ENCODE peak calls at places on chromosomes 16 and 17, in seven cellular contexts. K, W, F, L, P, Y and N are unnamed samples.

GRCh38 chr17:74994440-74994839 is 7.0 kb downstream of the CDR2L start:
- DNase-seq in K (no peak), W (no peak), F (no peak), L (peak), P (no peak), Y (peak), N (no peak)

GRCh38 chr17:3894188-3894587 is 1.3 kb upstream of the CAMKK1 start:
- DNase-seq in K (no peak), W (no peak), F (no peak), L (no peak), P (no peak), Y (no peak), N (no peak)

GRCh38 chr16:10971560-10971961 is 27.2 kb downstream of the CLEC16A start:
- DNase-seq in K (no peak), W (no peak), F (peak), L (peak), P (peak), Y (peak), N (peak)

GRCh38 chr17:18259621-18260331 is 686 bp upstream of the MIEF2 start:
- DNase-seq in K (no peak), W (no peak), F (no peak), L (peak), P (peak), Y (no peak), N (no peak)

GRCh38 chr17:53193044-53193443 is 629.7 kb upstream of the KIF2B start:
- DNase-seq in K (no peak), W (no peak), F (no peak), L (no peak), P (no peak), Y (no peak), N (no peak)

GRCh38 chr16:8655184-8655717 is 19.2 kb upstream of the ABAT start:
- DNase-seq in K (peak), W (no peak), F (no peak), L (peak), P (peak), Y (peak), N (no peak)

GRCh38 chr16:66616169-66616568 is 11.7 kb downstream of the CMTM3 start:
- DNase-seq in K (no peak), W (no peak), F (no peak), L (no peak), P (no peak), Y (no peak), N (no peak)

GRCh38 chr16:11675561-11676511 is 7.6 kb downstream of the SNN start:
- DNase-seq in K (peak), W (peak), F (peak), L (peak), P (peak), Y (no peak), N (no peak)

GRCh38 chr16:72172105-72173034 is at the start of gene PMFBP1:
- DNase-seq in K (no peak), W (no peak), F (peak), L (peak), P (peak), Y (peak), N (peak)

GRCh38 chr17:81990836-81991683 is 13.6 kb downstream of the ASPSCR1 start:
- DNase-seq in K (no peak), W (peak), F (no peak), L (no peak), P (no peak), Y (no peak), N (no peak)

GRCh38 chr17:59572301-59572924 is 7.0 kb downstream of the DHX40 start:
- DNase-seq in K (no peak), W (no peak), F (no peak), L (peak), P (no peak), Y (peak), N (no peak)

GRCh38 chr17:6548578-6549330 is 7.6 kb downstream of the PITPNM3 start:
- DNase-seq in K (peak), W (no peak), F (no peak), L (no peak), P (no peak), Y (no peak), N (no peak)

GRCh38 chr17:29368926-29369325 is 21.2 kb upstream of the TAOK1 start:
- DNase-seq in K (no peak), W (no peak), F (no peak), L (peak), P (no peak), Y (no peak), N (no peak)

GRCh38 chr16:13779676-13780075 is 140.3 kb upstream of the ERCC4 start:
- DNase-seq in K (no peak), W (no peak), F (no peak), L (no peak), P (no peak), Y (no peak), N (peak)

GRCh38 chr17:50133028-50133768 is 3.2 kb upstream of the SAMD14 start:
- DNase-seq in K (no peak), W (peak), F (peak), L (peak), P (peak), Y (no peak), N (no peak)

GRCh38 chr17:67016039-67016762 is 28.2 kb upstream of the CACNG1 start:
- DNase-seq in K (no peak), W (no peak), F (no peak), L (no peak), P (no peak), Y (no peak), N (no peak)

GRCh38 chr17:2929881-2930533 is 133.4 kb downstream of the OR1D5 start:
- DNase-seq in K (peak), W (no peak), F (peak), L (peak), P (peak), Y (peak), N (peak)

GRCh38 chr17:18260332-18261145 is at the start of gene MIEF2:
- DNase-seq in K (peak), W (peak), F (peak), L (peak), P (peak), Y (peak), N (peak)

GRCh38 chr16:49560018-49560830 is 186.6 kb downstream of the C16orf78 start:
- DNase-seq in K (no peak), W (no peak), F (no peak), L (no peak), P (no peak), Y (no peak), N (peak)

GRCh38 chr17:17343160-17343735 is 40.1 kb downstream of the NT5M start:
- DNase-seq in K (peak), W (peak), F (no peak), L (no peak), P (no peak), Y (no peak), N (no peak)

GRCh38 chr16:82753821-82754220 is 127.1 kb downstream of the CDH13 start:
- DNase-seq in K (no peak), W (no peak), F (no peak), L (peak), P (no peak), Y (no peak), N (no peak)

GRCh38 chr17:65896889-65897288 is 295.0 kb downstream of the CEP112 start:
- DNase-seq in K (no peak), W (no peak), F (no peak), L (no peak), P (no peak), Y (no peak), N (no peak)

DNA sequence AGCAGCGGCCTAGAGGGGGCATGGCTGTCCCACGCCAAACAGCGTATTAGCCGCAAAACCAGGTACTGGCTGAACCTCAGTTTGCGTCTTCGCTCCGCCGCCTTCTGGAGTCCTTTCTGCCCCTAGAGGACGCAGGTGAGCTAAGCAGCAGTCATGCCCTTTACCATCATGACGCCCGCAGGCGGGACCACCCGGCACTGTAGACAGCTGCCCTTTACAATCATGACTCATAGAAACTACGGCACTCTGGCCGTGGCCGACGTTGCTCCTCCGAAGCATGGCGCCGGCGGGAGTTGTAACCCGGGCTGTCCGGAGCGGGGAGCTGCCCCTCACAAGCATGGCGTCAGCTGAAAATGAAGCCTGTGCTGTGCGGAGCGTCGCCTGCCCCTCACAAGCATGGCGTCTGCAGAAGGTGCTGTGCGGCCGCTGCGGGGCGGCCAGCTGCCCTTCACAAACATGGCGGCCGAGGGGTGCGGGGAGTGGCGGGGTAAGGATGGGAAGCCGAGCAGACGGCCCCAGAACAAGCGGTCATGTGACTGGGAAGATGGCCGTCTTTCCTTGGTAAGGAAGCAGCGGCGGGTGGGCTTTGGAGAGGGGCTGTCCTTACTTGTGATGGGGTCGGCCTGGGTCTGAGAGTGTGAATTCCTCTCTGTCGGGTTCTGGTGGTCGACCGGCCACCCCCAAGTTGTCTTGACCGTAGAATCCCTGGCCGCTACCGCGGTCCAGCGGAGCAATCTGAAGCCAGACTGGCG is at the start of gene VPS35L:
- DNase-seq in K (peak), W (peak), F (peak), L (peak), P (peak), Y (peak), N (peak)
- TF ChIP-seq POLR2A in K (no peak), W (peak), F (peak), L (peak), P (peak), Y (no peak), N (no peak)

GRCh38 chr17:70054961-70055360 is 20.1 kb upstream of the KCNJ16 start:
- DNase-seq in K (no peak), W (no peak), F (no peak), L (no peak), P (no peak), Y (no peak), N (no peak)
- H3K4me3 ChIP-seq in K (no peak), W (no peak), F (no peak), L (no peak), P (no peak), Y (no peak), N (no peak)

GRCh38 chr17:55326030-55326429 is 61.3 kb downstream of the HLF start:
- DNase-seq in K (no peak), W (no peak), F (no peak), L (no peak), P (no peak), Y (no peak), N (no peak)
- TF ChIP-seq POLR2A in K (no peak), W (no peak), F (no peak), L (no peak), P (no peak), Y (no peak), N (no peak)

DNA sequence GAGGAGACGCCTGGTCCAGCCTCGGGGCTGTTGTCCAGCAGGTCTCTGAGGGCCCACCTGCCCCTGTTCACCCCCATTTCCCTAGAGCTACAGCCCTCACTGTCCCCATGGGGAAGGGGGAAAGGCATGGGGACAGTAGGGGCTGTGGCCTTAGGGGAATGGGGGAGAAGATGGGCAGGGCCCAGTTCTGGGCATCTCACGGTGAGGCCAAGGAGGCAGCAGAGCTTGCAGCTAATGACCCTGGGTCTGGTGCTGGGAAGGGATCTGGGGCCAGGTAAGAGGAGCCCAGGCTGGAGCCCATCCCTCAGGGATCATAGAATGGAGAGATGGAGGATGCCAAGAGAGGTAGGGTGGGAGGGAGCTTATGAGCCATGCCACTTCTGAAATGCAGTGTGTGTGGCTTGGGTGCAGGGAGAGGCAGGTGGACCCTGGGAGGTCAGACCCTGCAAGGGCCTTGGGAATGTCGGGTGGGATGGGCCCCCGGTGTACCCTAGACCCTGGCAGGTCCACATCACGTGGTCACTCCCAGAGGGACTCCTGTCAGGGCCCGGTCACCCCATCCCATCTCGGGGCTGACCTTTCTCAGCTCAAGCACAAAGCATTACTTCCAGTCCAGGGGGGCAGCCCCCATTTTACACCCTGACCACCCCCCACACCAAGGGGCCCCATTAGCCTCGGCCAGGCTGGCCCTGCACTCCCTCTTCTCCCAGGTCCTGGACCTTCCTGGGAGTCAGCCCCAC is 35.9 kb upstream of the KSR1 start:
- DNase-seq in K (no peak), W (no peak), F (no peak), L (no peak), P (no peak), Y (no peak), N (no peak)
- H3K4me3 ChIP-seq in K (no peak), W (no peak), F (no peak), L (no peak), P (no peak), Y (no peak), N (no peak)

GRCh38 chr17:38740806-38741205 is 7.3 kb downstream of the PCGF2 start:
- DNase-seq in K (no peak), W (no peak), F (no peak), L (no peak), P (no peak), Y (no peak), N (no peak)

GRCh38 chr17:38743556-38744171 is 4.5 kb downstream of the PCGF2 start:
- DNase-seq in K (no peak), W (no peak), F (no peak), L (no peak), P (no peak), Y (no peak), N (no peak)

GRCh38 chr17:38741443-38741842 is 6.7 kb downstream of the PCGF2 start:
- DNase-seq in K (no peak), W (no peak), F (no peak), L (no peak), P (no peak), Y (no peak), N (no peak)

GRCh38 chr17:38742431-38743308 is 5.5 kb downstream of the PCGF2 start:
- DNase-seq in K (no peak), W (no peak), F (peak), L (peak), P (peak), Y (no peak), N (peak)

GRCh38 chr17:38741853-38742421 is 6.2 kb downstream of the PCGF2 start:
- DNase-seq in K (peak), W (peak), F (no peak), L (no peak), P (no peak), Y (no peak), N (no peak)
- TF ChIP-seq POLR2A in K (no peak), W (no peak), F (no peak), L (no peak), P (no peak), Y (no peak), N (no peak)

GRCh38 chr17:19461139-19461538 is 50.1 kb downstream of the RNF112 start:
- DNase-seq in K (no peak), W (no peak), F (no peak), L (no peak), P (no peak), Y (peak), N (no peak)
- H3K4me3 ChIP-seq in K (no peak), W (no peak), F (no peak), L (no peak), P (no peak), Y (no peak), N (no peak)